ENCODE peak calls at places on chromosomes 12 and 14, in ten cellular contexts. G, M, P, N, L, W, U, I, F and R are unnamed samples. For H3K4me1, the result is how much of the 10 kb centered on the place peaks cover.

GRCh38 chr14:106631886-106632285 is 1105.5 kb downstream of the TMEM121 start:
- DNase-seq in L (no peak), U (no peak), N (no peak), F (no peak), G (no peak), M (no peak), W (no peak), P (no peak), I (no peak), R (no peak)

GRCh38 chr12:15830538-15830937 is 41.4 kb upstream of the EPS8 start:
- DNase-seq in L (no peak), W (peak), F (no peak), I (no peak), G (no peak), M (no peak), U (no peak), N (no peak), P (no peak), R (no peak)

GRCh38 chr14:32694795-32695449 is 243.8 kb upstream of the NPAS3 start:
- DNase-seq in I (no peak), F (no peak), M (no peak), W (no peak), L (no peak), G (no peak), N (no peak), U (no peak), P (no peak), R (no peak)

GRCh38 chr14:104895786-104896642 is 28.7 kb upstream of the PLD4 start:
- DNase-seq in M (no peak), U (peak), P (no peak), L (peak), I (peak), N (no peak), W (no peak), G (no peak), F (no peak), R (peak)

GRCh38 chr14:94128216-94128839 is 1.1 kb downstream of the IFI27L2 start:
- DNase-seq in P (no peak), N (no peak), G (no peak), I (no peak), M (no peak), U (no peak), W (no peak), F (no peak), L (no peak), R (no peak)

GRCh38 chr12:54381136-54381535 is 3.4 kb downstream of the ZNF385A start:
- DNase-seq in N (no peak), U (no peak), W (no peak), P (no peak), F (no peak), I (no peak), L (no peak), M (no peak), G (no peak), R (no peak)

GRCh38 chr12:30019386-30020140 is 235.8 kb upstream of the TMTC1 start:
- DNase-seq in N (no peak), L (no peak), U (no peak), I (no peak), P (no peak), W (peak), F (no peak), G (no peak), M (no peak), R (no peak)

GRCh38 chr14:99780690-99781089 is 12.5 kb upstream of the EML1 start:
- DNase-seq in I (no peak), F (no peak), G (no peak), M (no peak), U (no peak), L (no peak), N (no peak), W (no peak), P (no peak), R (no peak)

GRCh38 chr12:109760031-109760929 is 46.7 kb downstream of the FAM222A start:
- DNase-seq in P (no peak), N (no peak), L (peak), W (no peak), I (peak), G (no peak), U (peak), M (no peak), F (no peak), R (peak)

GRCh38 chr14:76811561-76811960 is 1.1 kb downstream of the ANGEL1 start:
- DNase-seq in L (no peak), G (no peak), P (no peak), N (no peak), U (no peak), F (no peak), I (no peak), M (peak), W (peak), R (no peak)

GRCh38 chr12:92619730-92620684 is 82.8 kb upstream of the PLEKHG7 start:
- DNase-seq in G (peak), L (no peak), N (no peak), W (peak), I (no peak), F (no peak), P (no peak), M (no peak), U (no peak), R (no peak)

GRCh38 chr12:10735428-10735827 is 12.3 kb upstream of the YBX3 start:
- DNase-seq in M (no peak), U (no peak), P (no peak), L (no peak), F (no peak), I (no peak), N (no peak), G (no peak), W (no peak), R (no peak)

GRCh38 chr12:84911331-84912190 is 1.0 kb downstream of the SLC6A15 start:
- DNase-seq in F (no peak), M (peak), G (peak), N (no peak), L (peak), I (peak), P (peak), W (peak), U (no peak), R (peak)

GRCh38 chr12:60197589-60197988 is 601.8 kb downstream of the SLC16A7 start:
- DNase-seq in M (no peak), W (peak), G (peak), N (no peak), P (no peak), L (no peak), I (no peak), F (no peak), U (no peak), R (no peak)

GRCh38 chr14:105305769-105306168 is 5.0 kb upstream of the BRF1 start:
- DNase-seq in W (no peak), L (no peak), M (no peak), U (no peak), G (no peak), P (no peak), I (no peak), N (no peak), F (no peak), R (no peak)

GRCh38 chr14:21436567-21437062 is 19.3 kb downstream of the CHD8 start:
- DNase-seq in L (no peak), W (no peak), U (no peak), P (no peak), M (no peak), I (no peak), F (no peak), G (no peak), N (no peak), R (no peak)

GRCh38 chr12:14283489-14284144 is 81.9 kb upstream of the ATF7IP start:
- DNase-seq in I (no peak), G (no peak), N (no peak), W (no peak), P (no peak), M (peak), F (no peak), U (no peak), L (no peak), R (no peak)

GRCh38 chr12:102423447-102423846 is 56.9 kb downstream of the IGF1 start:
- DNase-seq in I (no peak), P (no peak), U (no peak), G (peak), W (peak), F (no peak), N (no peak), L (no peak), M (no peak), R (no peak)

GRCh38 chr14:90300649-90301048 is 31.1 kb downstream of the NRDE2 start:
- DNase-seq in F (no peak), M (no peak), W (no peak), P (no peak), N (no peak), G (no peak), L (no peak), U (no peak), I (no peak), R (no peak)

GRCh38 chr12:72207094-72207493 is 65.1 kb upstream of the TRHDE start:
- DNase-seq in N (no peak), L (no peak), I (no peak), F (no peak), W (no peak), U (no peak), G (no peak), M (peak), P (no peak), R (no peak)

GRCh38 chr14:63852817-63853730 is at the start of gene SYNE2:
- DNase-seq in G (peak), W (peak), U (peak), I (peak), F (peak), L (peak), P (peak), M (peak), N (no peak), R (peak)

GRCh38 chr12:93813972-93814821 is 137.0 kb downstream of the CRADD start:
- DNase-seq in P (peak), L (peak), I (peak), M (no peak), N (no peak), G (no peak), W (peak), F (no peak), U (peak), R (peak)

GRCh38 chr12:5716991-5717390 is 228.1 kb downstream of the ANO2 start:
- DNase-seq in L (no peak), P (no peak), G (no peak), U (no peak), I (no peak), N (no peak), W (no peak), M (no peak), F (no peak), R (no peak)

GRCh38 chr12:64522316-64522715 is 70.4 kb downstream of the TBK1 start:
- DNase-seq in U (no peak), W (peak), N (no peak), G (no peak), F (no peak), P (no peak), I (no peak), L (no peak), M (no peak), R (no peak)

GRCh38 chr12:47307680-47308399 is 228.1 kb upstream of the AMIGO2 start:
- DNase-seq in G (peak), U (no peak), I (peak), L (peak), P (peak), N (peak), W (peak), F (peak), M (peak), R (no peak)

GRCh38 chr14:85060116-85060515 is 469.8 kb upstream of the FLRT2 start:
- DNase-seq in F (no peak), U (no peak), M (no peak), N (no peak), P (no peak), W (peak), I (no peak), L (no peak), G (no peak), R (no peak)

GRCh38 chr12:1583421-1584078 is 10.8 kb downstream of the FBXL14 start:
- DNase-seq in N (peak), W (peak), P (peak), G (peak), U (no peak), I (peak), L (peak), F (peak), M (peak), R (peak)

GRCh38 chr14:74133833-74134481 is 49.2 kb downstream of the LIN52 start:
- DNase-seq in F (no peak), G (no peak), M (no peak), W (no peak), U (no peak), N (no peak), I (no peak), L (no peak), P (peak), R (no peak)

GRCh38 chr12:77572371-77572770 is 258.3 kb upstream of the NAV3 start:
- DNase-seq in M (no peak), I (no peak), G (no peak), P (no peak), N (no peak), F (no peak), W (no peak), U (no peak), L (no peak), R (no peak)

GRCh38 chr12:81162725-81163124 is 84.8 kb downstream of the ACSS3 start:
- DNase-seq in W (no peak), P (no peak), I (no peak), U (no peak), L (no peak), G (no peak), M (no peak), F (no peak), N (no peak), R (no peak)

GRCh38 chr12:93767524-93767863 is 90.3 kb downstream of the CRADD start:
- DNase-seq in G (no peak), I (no peak), N (no peak), L (no peak), W (no peak), U (no peak), P (no peak), M (no peak), F (no peak), R (no peak)

GRCh38 chr14:92026548-92027190 is 13.2 kb downstream of the TRIP11 start:
- DNase-seq in M (no peak), L (no peak), P (no peak), I (no peak), G (no peak), U (no peak), F (no peak), N (no peak), W (no peak), R (no peak)

DNA sequence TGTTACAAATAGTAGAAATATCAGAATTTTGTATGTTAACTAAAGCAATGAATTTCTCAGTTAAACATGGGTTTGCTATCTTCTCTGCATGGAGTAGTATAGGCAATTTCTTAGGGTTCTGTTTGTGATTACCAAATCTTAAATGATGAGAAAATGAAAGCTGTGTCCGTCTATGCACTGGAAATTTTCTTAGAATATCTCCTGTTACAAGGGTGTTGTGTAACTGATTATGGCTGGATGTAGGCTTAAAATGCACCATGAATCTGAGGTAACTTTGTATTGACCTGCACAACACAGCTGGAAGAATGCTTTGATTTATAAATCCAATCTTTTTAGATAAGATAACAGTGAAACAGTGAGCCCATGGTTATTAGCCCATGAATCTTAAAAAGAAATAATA is 17.8 kb downstream of the TRIP11 start:
- DNase-seq in P (no peak), L (no peak), I (no peak), M (no peak), N (no peak), U (no peak), G (no peak), W (no peak), F (no peak), R (no peak)
- H3K27ac ChIP-seq in P (no peak), L (no peak), I (no peak), M (no peak), N (no peak), U (no peak), G (no peak), W (no peak), F (no peak), R (no peak)

GRCh38 chr12:120264086-120264485 is 1.4 kb downstream of the PXN start:
- DNase-seq in L (no peak), M (no peak), W (no peak), F (no peak), G (no peak), U (no peak), P (no peak), N (no peak), I (no peak), R (no peak)

GRCh38 chr12:120264511-120265202 is 873 bp downstream of the PXN start:
- DNase-seq in I (no peak), F (no peak), L (no peak), P (no peak), M (no peak), N (no peak), W (no peak), G (no peak), U (no peak), R (no peak)

GRCh38 chr12:120266180-120266535 is 628 bp upstream of the PXN start:
- DNase-seq in N (no peak), U (no peak), F (no peak), M (no peak), L (no peak), G (no peak), P (no peak), I (no peak), W (no peak), R (no peak)

GRCh38 chr12:120265483-120266179 is at the start of gene PXN:
- DNase-seq in P (peak), M (peak), F (peak), L (peak), W (peak), G (peak), U (peak), N (peak), I (peak), R (peak)

GRCh38 chr12:120265203-120265482 is 387 bp downstream of the PXN start:
- DNase-seq in N (no peak), M (no peak), U (no peak), G (no peak), F (no peak), L (no peak), I (no peak), P (no peak), W (no peak), R (peak)
- H3K4me1 ChIP-seq in N (under half), M (under half), U (half or more), G (under half), F (under half), L (under half), I (under half), P (under half), W (under half), R (under half)

DNA sequence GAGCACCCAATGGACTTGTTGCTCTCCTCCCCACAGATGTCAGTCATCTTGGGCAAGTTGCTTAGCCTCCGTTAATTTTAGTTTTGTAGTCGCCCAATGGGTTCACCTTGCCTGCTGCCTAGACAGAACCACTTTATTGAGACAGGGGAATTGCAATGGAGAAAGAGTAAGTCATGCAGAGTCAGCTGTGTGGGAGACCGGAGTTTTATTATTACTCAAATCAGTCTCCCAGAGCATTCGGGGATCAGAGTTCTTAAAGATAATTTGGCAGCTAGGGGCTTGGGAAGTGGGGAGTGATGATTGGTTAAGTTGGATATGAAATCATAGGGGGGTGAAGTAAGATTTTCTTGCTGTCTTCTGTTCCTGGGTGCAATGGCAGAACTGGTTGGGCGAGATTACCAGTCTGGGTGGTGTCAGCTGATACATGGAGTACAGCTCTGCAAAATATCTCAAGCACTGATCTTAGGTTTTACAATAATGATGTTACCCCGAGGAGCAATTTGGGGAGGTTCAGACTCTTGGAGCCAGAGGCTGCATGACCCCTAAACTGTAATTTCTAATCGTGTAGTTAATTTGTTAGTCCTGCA is 50.2 kb downstream of the SLC38A1 start:
- DNase-seq in M (no peak), P (no peak), N (no peak), U (no peak), I (peak), L (no peak), F (peak), G (no peak), W (no peak), R (no peak)
- H3K27ac ChIP-seq in M (no peak), P (no peak), N (no peak), U (no peak), I (peak), L (no peak), F (peak), G (no peak), W (no peak), R (no peak)

GRCh38 chr12:46261658-46262057 is 7.2 kb downstream of the SLC38A1 start:
- DNase-seq in F (no peak), U (no peak), P (no peak), W (no peak), L (no peak), G (no peak), I (no peak), N (no peak), M (no peak), R (no peak)
- H3K4me1 ChIP-seq in F (half or more), U (half or more), P (half or more), W (under half), L (under half), G (half or more), I (under half), N (half or more), M (half or more), R (under half)

DNA sequence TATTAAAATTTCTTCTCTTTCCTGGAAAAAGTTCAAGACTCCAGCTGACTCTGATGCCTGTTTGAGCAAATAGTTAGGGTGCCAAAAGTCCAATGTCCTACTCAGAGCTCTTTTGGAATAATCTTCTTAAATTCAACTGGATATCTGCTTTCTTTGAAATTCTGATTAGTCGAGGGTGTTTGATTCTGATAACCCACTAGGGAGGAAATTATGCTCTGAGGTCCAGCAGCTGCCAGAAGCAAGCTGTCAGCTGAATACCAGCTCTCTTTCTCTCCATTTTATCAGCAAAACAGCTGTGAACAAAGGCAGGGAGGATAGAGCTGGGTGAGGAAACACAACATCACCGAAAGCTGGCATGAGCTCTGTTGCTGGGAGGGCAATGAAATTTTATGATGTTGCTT is 141.5 kb downstream of the CAND1 start:
- DNase-seq in U (no peak), W (no peak), P (no peak), M (no peak), F (no peak), L (no peak), G (no peak), I (no peak), N (no peak), R (no peak)
- H3K27ac ChIP-seq in U (no peak), W (no peak), P (no peak), M (no peak), F (no peak), L (no peak), G (no peak), I (peak), N (no peak), R (no peak)